ENCODE peak calls at places on chromosomes 6 and 20, in six cellular contexts. One of them, this sample, is unnamed.

GRCh38 chr20:53794529-53795115 is 201.0 kb upstream of the ZNF217 start:
- DNase-seq in neuronal stem cell: no peak
- DNase-seq in cardiac muscle cell: no peak
- DNase-seq in adipocyte: no peak
- DNase-seq in fibroblast of the conjunctiva: no peak
- DNase-seq in GM03348: peak; percentile 19
- DNase-seq in this sample: no peak

GRCh38 chr6:41561931-41562632 is 15.9 kb downstream of the FOXP4 start:
- DNase-seq in fibroblast of the conjunctiva: no peak
- DNase-seq in GM03348: no peak
- DNase-seq in neuronal stem cell: no peak
- DNase-seq in adipocyte: no peak
- DNase-seq in cardiac muscle cell: no peak
- DNase-seq in this sample: no peak

GRCh38 chr6:148144917-148145521 is 197.6 kb upstream of the SASH1 start:
- DNase-seq in neuronal stem cell: peak; percentile 72
- DNase-seq in cardiac muscle cell: peak; percentile 88
- DNase-seq in adipocyte: peak; percentile 55
- DNase-seq in fibroblast of the conjunctiva: peak; percentile 49
- DNase-seq in GM03348: peak; percentile 79
- DNase-seq in this sample: peak; percentile 36

GRCh38 chr6:3063733-3064700 is 4.3 kb upstream of the RIPK1 start:
- DNase-seq in adipocyte: peak; percentile 96
- DNase-seq in fibroblast of the conjunctiva: peak; percentile 83
- DNase-seq in GM03348: peak; percentile 97
- DNase-seq in cardiac muscle cell: peak; percentile 92
- DNase-seq in neuronal stem cell: peak; percentile 62
- DNase-seq in this sample: no peak

GRCh38 chr6:169371344-169372144 is 117.9 kb upstream of the THBS2 start:
- DNase-seq in cardiac muscle cell: peak; percentile 30
- DNase-seq in neuronal stem cell: peak; percentile 18
- DNase-seq in adipocyte: no peak
- DNase-seq in GM03348: peak; percentile 55
- DNase-seq in fibroblast of the conjunctiva: no peak
- DNase-seq in this sample: no peak

GRCh38 chr20:20812141-20812540 is 99.7 kb upstream of the RALGAPA2 start:
- DNase-seq in adipocyte: no peak
- DNase-seq in GM03348: no peak
- DNase-seq in cardiac muscle cell: no peak
- DNase-seq in neuronal stem cell: no peak
- DNase-seq in fibroblast of the conjunctiva: no peak
- DNase-seq in this sample: no peak

GRCh38 chr6:11083491-11083890 is 10.1 kb upstream of the SMIM13 start:
- DNase-seq in GM03348: no peak
- DNase-seq in cardiac muscle cell: no peak
- DNase-seq in adipocyte: peak; percentile 11
- DNase-seq in fibroblast of the conjunctiva: no peak
- DNase-seq in neuronal stem cell: no peak
- DNase-seq in this sample: no peak

GRCh38 chr6:158358450-158359077 is 46.3 kb downstream of the TULP4 start:
- DNase-seq in fibroblast of the conjunctiva: no peak
- DNase-seq in GM03348: no peak
- DNase-seq in cardiac muscle cell: no peak
- DNase-seq in adipocyte: no peak
- DNase-seq in neuronal stem cell: no peak
- DNase-seq in this sample: no peak

GRCh38 chr6:96468681-96469224 is 52.9 kb upstream of the UFL1 start:
- DNase-seq in adipocyte: peak; percentile 21
- DNase-seq in GM03348: peak; percentile 4
- DNase-seq in cardiac muscle cell: no peak
- DNase-seq in fibroblast of the conjunctiva: no peak
- DNase-seq in neuronal stem cell: no peak
- DNase-seq in this sample: no peak